ENCODE peak calls at places on chromosomes 13 and 19, in four cellular contexts. W is GM12891, R is K562, C is GM12878. X is an unnamed sample.

GRCh38 chr19:10206226-10206873 is 11.6 kb upstream of the DNMT1 start:
- DNase-seq in W (no peak), R (no peak), C (no peak), X (no peak)

GRCh38 chr13:110882228-110882627 is 32.6 kb downstream of the ANKRD10 start:
- DNase-seq in W (no peak), R (no peak), C (no peak), X (no peak)

GRCh38 chr13:86051134-86052103 is 252.2 kb upstream of the SLITRK6 start:
- DNase-seq in W (no peak), R (no peak), C (no peak), X (no peak)

GRCh38 chr13:38202730-38203129 is 146.9 kb upstream of the UFM1 start:
- DNase-seq in W (no peak), R (no peak), C (no peak), X (no peak)

GRCh38 chr19:18612051-18612771 is 459 bp upstream of the TMEM59L start:
- DNase-seq in W (no peak), R (no peak), C (no peak), X (no peak)

GRCh38 chr19:50020481-50020880 is 4.7 kb downstream of the VRK3 start:
- DNase-seq in W (no peak), R (no peak), C (no peak), X (no peak)

GRCh38 chr13:31045621-31046081 is 113.2 kb downstream of the TEX26 start:
- DNase-seq in W (no peak), R (peak), C (peak), X (peak)

GRCh38 chr13:113933901-113934300 is 40.0 kb downstream of the C13orf46 start:
- DNase-seq in W (no peak), R (no peak), C (no peak), X (no peak)

GRCh38 chr13:111514646-111515617 is 194.5 kb downstream of the TEX29 start:
- DNase-seq in W (no peak), R (no peak), C (no peak), X (no peak)

GRCh38 chr13:66958611-66959010 is 271.5 kb downstream of the PCDH9 start:
- DNase-seq in W (no peak), R (no peak), C (no peak), X (no peak)

GRCh38 chr13:106104281-106104901 is 431.1 kb downstream of the EFNB2 start:
- DNase-seq in W (no peak), R (no peak), C (no peak), X (no peak)

GRCh38 chr19:16581971-16582343 is 9.7 kb upstream of the SLC35E1 start:
- DNase-seq in W (no peak), R (no peak), C (no peak), X (no peak)
- TF ChIP-seq POLR2AphosphoS5 in W (no peak), R (no peak), C (no peak), X (no peak)

DNA sequence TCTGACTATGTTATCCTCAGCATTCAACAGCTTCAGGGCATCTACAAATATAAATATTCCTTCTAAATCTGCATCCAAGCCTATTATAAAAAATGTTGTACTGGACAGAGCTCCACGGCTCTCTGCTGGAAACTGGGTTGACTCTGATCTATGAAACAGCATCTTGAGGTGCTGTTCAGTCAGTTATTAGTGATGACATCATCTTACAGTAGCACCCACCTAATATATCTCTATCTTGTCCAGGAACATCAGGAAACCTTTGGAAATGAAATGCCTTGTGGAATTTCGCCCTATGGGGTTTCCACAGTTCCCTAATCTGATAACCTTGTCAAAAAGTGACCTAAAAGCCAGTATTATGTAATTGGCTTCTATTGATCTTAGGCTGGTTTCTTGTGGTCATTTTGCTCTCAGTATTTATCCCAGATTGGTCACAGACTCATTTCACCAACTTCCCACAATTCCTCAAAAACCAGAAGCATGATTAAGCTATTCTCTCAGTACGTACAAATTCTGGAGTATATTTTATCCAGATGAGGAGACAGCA is 32.9 kb downstream of the ERICH6B start:
- DNase-seq in W (no peak), R (no peak), C (no peak), X (no peak)
- TF ChIP-seq SPI1 in W (no peak), R (no peak), C (no peak), X (no peak)

DNA sequence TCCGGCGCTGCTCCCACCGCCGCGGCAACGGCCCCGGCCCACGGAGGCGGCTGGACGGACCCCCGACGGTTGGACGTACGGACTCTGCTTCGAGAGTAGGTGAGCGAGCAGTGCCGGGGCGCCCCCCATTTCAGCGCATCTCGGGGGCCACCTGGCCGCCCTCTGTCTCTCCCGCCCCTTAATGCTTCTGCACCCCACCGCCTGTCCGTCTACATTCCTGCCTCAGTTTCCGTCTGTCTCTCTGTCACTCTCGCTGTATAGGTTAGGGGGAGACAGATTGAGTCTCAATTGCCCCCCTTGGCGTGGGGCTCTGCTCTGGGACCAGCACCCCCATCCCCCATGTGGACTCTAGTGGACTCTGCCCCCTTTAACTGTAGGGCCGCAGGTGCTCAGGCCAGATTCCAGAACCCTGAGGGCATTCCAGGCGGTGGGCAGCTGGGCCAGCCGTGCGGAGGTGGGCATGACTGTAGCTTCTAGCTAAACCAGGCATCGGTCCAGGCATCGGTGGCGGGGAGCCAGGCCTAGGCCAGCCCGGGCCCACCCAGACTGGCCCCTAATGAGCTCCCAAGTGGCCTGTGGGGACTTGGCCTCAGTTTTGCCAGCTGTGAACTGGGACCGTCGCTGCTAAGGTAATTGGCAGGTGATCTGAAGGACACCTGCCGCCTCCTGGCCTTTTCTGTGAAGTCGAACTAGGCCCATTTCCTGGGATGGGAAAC is 373 bp downstream of the TNFAIP8L1 start:
- DNase-seq in W (no peak), R (no peak), C (no peak), X (no peak)
- TF ChIP-seq POLR2AphosphoS5 in W (no peak), R (no peak), C (no peak), X (peak)

DNA sequence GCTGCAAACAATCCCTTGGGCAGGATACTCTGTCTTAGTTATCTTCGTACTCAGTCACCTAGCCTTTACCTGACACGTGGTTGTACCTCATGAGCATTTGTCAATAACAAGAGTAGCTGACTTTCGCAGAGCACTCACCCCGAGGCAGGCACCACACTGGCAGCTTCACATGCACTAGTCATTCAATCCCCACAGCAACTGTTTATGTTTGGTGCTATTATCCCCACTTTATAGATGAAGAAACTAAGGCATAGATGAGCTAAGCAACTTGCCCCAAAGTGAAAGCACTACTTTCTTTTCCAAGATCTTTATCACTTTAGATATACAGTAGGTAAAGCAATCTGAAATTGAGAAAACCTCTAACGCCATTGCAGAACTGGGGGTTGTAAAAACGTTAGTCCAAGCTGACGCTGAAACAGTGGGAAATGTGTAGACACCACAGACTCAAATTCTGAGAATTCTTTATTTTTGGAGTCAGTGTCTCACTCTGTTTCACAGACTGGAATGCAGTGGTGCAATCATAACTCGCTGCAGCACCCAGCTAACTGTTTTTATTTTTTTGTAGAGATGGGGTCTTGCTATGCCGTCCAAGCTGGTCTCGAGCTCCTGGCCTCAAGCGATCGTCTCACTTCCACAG is 446.0 kb downstream of the FOXO1 start:
- DNase-seq in W (no peak), R (no peak), C (no peak), X (no peak)
- TF ChIP-seq SPI1 in W (no peak), R (no peak), C (no peak), X (no peak)

GRCh38 chr19:12198136-12198535 is 35.2 kb downstream of the ZNF136 start:
- DNase-seq in W (no peak), R (no peak), C (no peak), X (no peak)

GRCh38 chr19:12200020-12200419 is 37.1 kb downstream of the ZNF136 start:
- DNase-seq in W (no peak), R (no peak), C (no peak), X (no peak)

GRCh38 chr19:12195501-12195860 is 32.6 kb downstream of the ZNF136 start:
- DNase-seq in W (no peak), R (no peak), C (no peak), X (no peak)

DNA sequence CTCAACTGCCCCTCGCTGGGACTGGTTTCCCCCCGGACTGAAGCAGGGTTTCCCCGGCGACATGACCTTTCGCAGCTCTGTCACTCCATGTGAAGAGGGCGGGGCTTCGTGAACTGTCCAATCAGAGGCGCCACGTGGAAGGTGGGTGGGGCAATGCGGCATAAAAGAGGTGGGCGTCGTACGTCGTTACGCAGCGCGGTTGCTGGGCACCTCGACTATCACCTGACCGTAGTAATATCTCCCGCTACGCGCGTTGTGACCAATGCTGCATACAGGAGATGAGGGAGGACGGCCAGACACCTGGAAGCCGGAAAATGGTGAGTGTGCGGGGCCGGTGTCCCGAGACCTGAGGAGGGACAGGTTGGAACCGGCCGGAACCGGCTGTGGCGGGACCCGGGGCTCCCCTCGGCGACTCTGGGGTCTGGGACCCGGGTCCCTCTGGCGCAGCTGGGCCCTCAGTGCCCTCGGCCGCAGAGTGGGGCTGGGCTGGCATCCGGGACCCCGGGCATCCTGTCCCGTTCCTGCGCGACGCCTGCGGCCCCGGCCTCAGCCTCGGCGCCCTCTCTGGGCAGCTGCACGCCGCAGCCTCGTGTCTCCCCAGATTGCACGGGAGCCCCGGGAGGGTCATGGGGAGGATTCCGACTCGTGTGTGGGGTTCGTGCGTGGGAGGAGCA is 32.1 kb downstream of the ZNF136 start:
- DNase-seq in W (no peak), R (no peak), C (no peak), X (no peak)
- TF ChIP-seq POLR2AphosphoS5 in W (no peak), R (no peak), C (no peak), X (no peak)

GRCh38 chr13:36163809-36164308 is 32.7 kb upstream of the DCLK1 start:
- DNase-seq in W (no peak), R (no peak), C (no peak), X (no peak)
- TF ChIP-seq SPI1 in W (no peak), R (no peak), C (no peak), X (no peak)